ENCODE peak calls at places on chromosome 21, in six cellular contexts. U, B, O, D, X and Z are unnamed samples.

GRCh38 chr21:27021801-27022200 is 54.9 kb upstream of the ADAMTS5 start:
- DNase-seq in U (no peak), B (no peak), O (no peak), D (no peak), X (no peak), Z (no peak)

GRCh38 chr21:33967086-33967571 is 51.5 kb upstream of the ATP5PO start:
- DNase-seq in U (no peak), B (no peak), O (no peak), D (no peak), X (no peak), Z (no peak)

GRCh38 chr21:41973861-41974751 is 20.3 kb upstream of the C2CD2 start:
- DNase-seq in U (no peak), B (peak), O (peak), D (no peak), X (no peak), Z (peak)

GRCh38 chr21:35256468-35256988 is 207.4 kb upstream of the RUNX1 start:
- DNase-seq in U (peak), B (peak), O (peak), D (peak), X (peak), Z (peak)

GRCh38 chr21:46556802-46557201 is 48.1 kb downstream of the S100B start:
- DNase-seq in U (no peak), B (no peak), O (no peak), D (no peak), X (no peak), Z (no peak)

GRCh38 chr21:33112670-33113596 is 43.0 kb downstream of the OLIG1 start:
- DNase-seq in U (no peak), B (no peak), O (no peak), D (peak), X (no peak), Z (no peak)

GRCh38 chr21:24418671-24419070 is 1188.6 kb downstream of the MRPL39 start:
- DNase-seq in U (no peak), B (no peak), O (no peak), D (no peak), X (no peak), Z (no peak)

GRCh38 chr21:42263591-42264131 is 44.7 kb downstream of the ABCG1 start:
- DNase-seq in U (no peak), B (no peak), O (no peak), D (peak), X (no peak), Z (no peak)

GRCh38 chr21:33403786-33404571 is 766 bp downstream of the IFNGR2 start:
- DNase-seq in U (no peak), B (no peak), O (peak), D (peak), X (no peak), Z (peak)

GRCh38 chr21:14533555-14534400 is 12.3 kb downstream of the SAMSN1 start:
- DNase-seq in U (no peak), B (peak), O (no peak), D (no peak), X (peak), Z (no peak)

GRCh38 chr21:38881041-38881570 is 75.4 kb downstream of the ETS2 start:
- DNase-seq in U (no peak), B (no peak), O (no peak), D (no peak), X (peak), Z (no peak)
- H3K27ac ChIP-seq in U (no peak), B (no peak), O (no peak), D (no peak), X (no peak), Z (no peak)

GRCh38 chr21:21690068-21690665 is 692.0 kb downstream of the NCAM2 start:
- DNase-seq in U (no peak), B (no peak), O (no peak), D (no peak), X (no peak), Z (no peak)

GRCh38 chr21:21688877-21689276 is 690.7 kb downstream of the NCAM2 start:
- DNase-seq in U (no peak), B (no peak), O (peak), D (peak), X (no peak), Z (no peak)
- H3K27ac ChIP-seq in U (no peak), B (no peak), O (no peak), D (no peak), X (no peak), Z (no peak)

GRCh38 chr21:45481977-45482898 is 60.0 kb downstream of the SLC19A1 start:
- DNase-seq in U (no peak), B (no peak), O (no peak), D (no peak), X (no peak), Z (no peak)
- H3K27ac ChIP-seq in U (no peak), B (no peak), O (no peak), D (no peak), X (no peak), Z (peak)

GRCh38 chr21:44893278-44893556 is 19.7 kb upstream of the PTTG1IP start:
- DNase-seq in U (no peak), B (no peak), O (no peak), D (no peak), X (no peak), Z (no peak)
- H3K27ac ChIP-seq in U (no peak), B (peak), O (no peak), D (no peak), X (no peak), Z (no peak)

DNA sequence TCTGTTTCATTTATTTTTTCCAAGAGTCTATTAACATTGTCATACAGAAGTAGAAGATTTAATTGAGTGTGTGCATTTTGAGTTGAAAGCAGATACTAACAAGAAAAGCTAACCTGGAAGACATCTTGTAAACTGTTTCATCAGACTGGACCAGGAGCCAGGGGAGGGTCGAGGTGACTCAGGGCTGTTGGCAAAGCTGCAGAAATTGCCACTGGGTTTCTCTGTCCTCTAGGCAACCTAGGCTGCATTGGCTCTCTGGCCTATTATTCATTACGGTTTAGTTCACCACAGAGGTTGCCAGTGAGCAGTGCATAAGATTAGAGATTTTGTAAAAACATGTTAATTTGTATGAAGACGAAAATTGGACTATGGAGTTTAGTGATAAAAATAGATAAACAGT is 27.5 kb downstream of the ERG start:
- DNase-seq in U (no peak), B (peak), O (no peak), D (no peak), X (no peak), Z (no peak)
- H3K27ac ChIP-seq in U (no peak), B (peak), O (no peak), D (no peak), X (no peak), Z (no peak)

GRCh38 chr21:43364851-43365424 is 62.0 kb downstream of the SIK1 start:
- DNase-seq in U (no peak), B (no peak), O (no peak), D (no peak), X (no peak), Z (no peak)
- H3K27ac ChIP-seq in U (no peak), B (peak), O (no peak), D (no peak), X (no peak), Z (no peak)